ENCODE peak calls at places on chromosomes 4 and X, in six cellular contexts. U, C, B, T, A and K are unnamed samples.
A peak's percentile ranks its signal among the peaks of the same experiment; 100 is the strongest.

GRCh38 chr4:139902328-139903217 is 237.0 kb downstream of the MGST2 start:
- DNase-seq in A (no peak), T (no peak), C (no peak), U (no peak), B (no peak), K (no peak)

GRCh38 chrX:118948270-118948669 is 26.1 kb upstream of the LONRF3 start:
- DNase-seq in U (no peak), C (no peak), T (no peak), B (no peak), A (no peak), K (no peak)

GRCh38 chr4:41418444-41418843 is 119.5 kb upstream of the LIMCH1 start:
- DNase-seq in T (no peak), A (no peak), U (no peak), C (no peak), B (no peak), K (no peak)

GRCh38 chrX:80432441-80432840 is 12.2 kb downstream of the TENT5D start:
- DNase-seq in C (no peak), B (no peak), A (no peak), U (no peak), T (no peak), K (no peak)

GRCh38 chr4:75213480-75213879 is 280.6 kb downstream of the PARM1 start:
- DNase-seq in B (no peak), U (no peak), C (no peak), A (no peak), T (no peak), K (no peak)

GRCh38 chrX:5646818-5647217 is 581.8 kb downstream of the NLGN4X start:
- DNase-seq in U (no peak), A (no peak), B (peak; percentile 66), T (no peak), C (no peak), K (peak; percentile 12)

GRCh38 chrX:15737188-15737956 is 698 bp upstream of the CA5B start:
- DNase-seq in U (no peak), B (no peak), T (no peak), A (no peak), C (no peak), K (no peak)

GRCh38 chr4:86542319-86543027 is 51.6 kb upstream of the PTPN13 start:
- DNase-seq in C (no peak), U (no peak), A (no peak), B (no peak), T (no peak), K (no peak)

GRCh38 chr4:184453402-184454160 is 20.8 kb downstream of the IRF2 start:
- DNase-seq in U (peak; percentile 35), B (no peak), A (no peak), C (no peak), T (no peak), K (peak; percentile 30)

GRCh38 chr4:132195181-132195580 is 953.9 kb upstream of the PCDH10 start:
- DNase-seq in B (no peak), T (no peak), A (no peak), C (no peak), U (no peak), K (no peak)

GRCh38 chr4:76614589-76614988 is 179.6 kb downstream of the SHROOM3 start:
- DNase-seq in U (no peak), B (no peak), A (no peak), C (no peak), T (no peak), K (no peak)

GRCh38 chrX:9745417-9746115 is 20.1 kb downstream of the GPR143 start:
- DNase-seq in C (no peak), U (no peak), B (no peak), A (no peak), T (no peak), K (no peak)

GRCh38 chr4:26482508-26483462 is 7.5 kb downstream of the CCKAR start:
- DNase-seq in T (no peak), C (no peak), U (no peak), B (no peak), A (no peak), K (no peak)

GRCh38 chr4:52837716-52838558 is 24.2 kb upstream of the RASL11B start:
- DNase-seq in T (no peak), C (no peak), U (no peak), A (peak; percentile 31), B (no peak), K (no peak)

GRCh38 chr4:171676555-171677215 is 136.5 kb upstream of the GALNTL6 start:
- DNase-seq in C (no peak), T (no peak), U (no peak), A (no peak), B (peak; percentile 59), K (no peak)

GRCh38 chr4:17544205-17544604 is 29.2 kb downstream of the CLRN2 start:
- DNase-seq in B (no peak), T (peak; percentile 25), U (no peak), C (no peak), A (peak; percentile 98), K (no peak)

GRCh38 chr4:38365261-38365660 is 298.7 kb upstream of the KLF3 start:
- DNase-seq in A (no peak), C (no peak), U (no peak), B (no peak), T (no peak), K (no peak)

GRCh38 chrX:57595381-57595811 is 3.6 kb downstream of the ZXDB start:
- DNase-seq in T (no peak), B (no peak), U (no peak), A (no peak), C (no peak), K (no peak)

GRCh38 chr4:577499-578450 is 1.7 kb upstream of the TMEM271 start:
- DNase-seq in A (peak; percentile 18), C (no peak), T (peak; percentile 31), B (no peak), U (no peak), K (no peak)

GRCh38 chrX:50075630-50076349 is 125.0 kb downstream of the AKAP4 start:
- DNase-seq in U (no peak), T (no peak), A (no peak), B (no peak), C (no peak), K (no peak)

GRCh38 chr4:54118850-54119589 is 19.1 kb downstream of the GSX2 start:
- DNase-seq in A (no peak), T (no peak), U (no peak), C (no peak), B (no peak), K (no peak)

GRCh38 chrX:67604979-67605703 is 61.3 kb downstream of the AR start:
- DNase-seq in T (no peak), C (no peak), B (no peak), A (no peak), U (no peak), K (no peak)

GRCh38 chr4:48375651-48376291 is 34.4 kb downstream of the SLAIN2 start:
- DNase-seq in U (no peak), B (no peak), A (peak; percentile 58), C (no peak), T (no peak), K (no peak)

GRCh38 chr4:136002316-136002715 is 1530.0 kb downstream of the PCDH18 start:
- DNase-seq in C (no peak), B (no peak), A (no peak), T (no peak), U (no peak), K (no peak)

GRCh38 chr4:40264497-40264896 is 67.7 kb downstream of the RHOH start:
- DNase-seq in A (no peak), B (no peak), U (no peak), T (no peak), C (no peak), K (no peak)

GRCh38 chr4:64144994-64145393 is 264.3 kb downstream of the TECRL start:
- DNase-seq in U (no peak), A (no peak), B (no peak), T (no peak), C (no peak), K (no peak)

GRCh38 chr4:77861500-77861899 is 1.1 kb upstream of the MRPL1 start:
- DNase-seq in T (no peak), A (peak; percentile 3), C (no peak), B (no peak), U (no peak), K (no peak)

GRCh38 chr4:7764466-7764865 is 175.2 kb downstream of the AFAP1 start:
- DNase-seq in C (no peak), T (no peak), B (no peak), A (no peak), U (no peak), K (no peak)
- TF ChIP-seq POLR2AphosphoS5 in C (no peak), T (no peak), B (no peak), A (no peak), U (no peak), K (no peak)

DNA sequence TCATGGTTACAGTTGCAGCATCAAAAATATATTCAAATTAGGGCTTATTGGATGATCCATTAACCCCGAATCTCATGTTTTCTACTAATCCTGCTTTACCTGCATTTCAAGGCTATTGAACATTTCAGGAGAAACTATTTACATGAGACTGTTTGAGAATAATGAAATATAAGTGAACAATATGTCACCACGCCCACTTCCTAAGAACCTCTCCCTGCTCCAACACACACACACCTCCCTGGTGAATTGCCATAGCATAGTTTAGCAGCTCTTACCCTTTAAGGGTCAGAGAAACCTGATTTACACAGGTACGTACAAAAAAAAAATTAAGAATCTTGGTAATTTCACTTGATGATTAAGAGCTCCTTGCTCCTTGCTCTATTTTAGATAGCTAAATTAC is 113.4 kb downstream of the ANXA5 start:
- DNase-seq in A (no peak), C (no peak), T (no peak), U (no peak), B (no peak), K (no peak)
- TF ChIP-seq TAF1 in A (no peak), C (no peak), T (no peak), U (no peak), B (no peak), K (no peak)

GRCh38 chrX:53081925-53082772 is at the start of gene TSPYL2:
- DNase-seq in A (peak; percentile 90), B (peak; percentile 79), U (peak; percentile 87), T (peak; percentile 90), C (peak; percentile 81), K (peak; percentile 87)
- TF ChIP-seq POLR2A in A (peak; percentile 98), B (peak; percentile 100), U (peak; percentile 99), T (peak; percentile 98), C (peak; percentile 85), K (peak; percentile 99)

DNA sequence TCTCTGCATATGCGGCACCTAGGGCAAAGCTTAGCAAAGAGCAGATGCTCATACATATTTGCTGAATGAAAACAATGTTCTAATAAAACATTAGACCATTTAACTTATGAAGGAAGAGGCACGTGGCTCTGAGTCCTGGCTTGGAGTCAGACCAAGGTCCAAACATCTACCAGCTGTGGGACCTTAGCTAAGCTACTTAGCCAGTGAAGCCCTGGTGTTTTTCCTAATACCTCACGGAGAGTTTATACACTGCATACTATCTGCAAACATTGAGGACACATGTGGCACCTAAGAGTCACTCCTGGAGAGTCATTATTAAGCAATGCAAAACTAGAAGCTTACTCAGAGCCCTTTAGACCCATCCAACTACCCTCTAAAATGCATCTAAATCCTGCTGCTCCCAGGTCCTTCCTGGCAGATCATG is 9.0 kb downstream of the PDGFC start:
- DNase-seq in B (no peak), T (no peak), A (peak; percentile 66), C (no peak), U (no peak), K (no peak)
- TF ChIP-seq POLR2AphosphoS5 in B (no peak), T (no peak), A (no peak), C (no peak), U (no peak), K (no peak)